ENCODE peak calls at places on chromosomes 3 and 15, in four cellular contexts. I is OCI-LY7, P is GM23248, R is hepatocyte. N is an unnamed sample.

GRCh38 chr3:138817685-138818084 is 17.0 kb downstream of the PIK3CB start:
- DNase-seq in I (no peak), R (no peak), P (no peak), N (no peak)

GRCh38 chr3:27723803-27724458 is 1.8 kb upstream of the EOMES start:
- DNase-seq in R (no peak), I (no peak), P (peak; percentile 35), N (no peak)

GRCh38 chr15:36797128-36797527 is 217.7 kb downstream of the CDIN1 start:
- DNase-seq in R (no peak), P (no peak), I (no peak), N (no peak)

GRCh38 chr15:52636459-52636858 is 42.7 kb downstream of the ATOSA start:
- DNase-seq in P (no peak), I (no peak), R (no peak), N (peak; percentile 53)

GRCh38 chr3:21670386-21670785 is 80.6 kb downstream of the ZNF385D start:
- DNase-seq in P (no peak), I (no peak), R (no peak), N (no peak)

GRCh38 chr15:53837263-53837662 is 77.8 kb upstream of the WDR72 start:
- DNase-seq in R (peak; percentile 57), I (no peak), P (no peak), N (no peak)

GRCh38 chr15:45439521-45439931 is 61.2 kb upstream of the GATM start:
- DNase-seq in I (no peak), P (no peak), R (peak; percentile 52), N (no peak)

GRCh38 chr3:23085256-23085655 is 117.9 kb upstream of the UBE2E2 start:
- DNase-seq in R (no peak), P (no peak), I (no peak), N (peak; percentile 62)

GRCh38 chr15:93057618-93058017 is 31.4 kb downstream of the RGMA start:
- DNase-seq in R (no peak), P (no peak), I (no peak), N (no peak)

GRCh38 chr3:192212979-192213378 is 514.4 kb downstream of the FGF12 start:
- DNase-seq in R (no peak), I (no peak), P (no peak), N (no peak)

GRCh38 chr3:111919370-111920065 is 59.3 kb upstream of the ABHD10 start:
- DNase-seq in I (no peak), R (no peak), P (no peak), N (no peak)

GRCh38 chr3:39097716-39098472 is 9.5 kb downstream of the GORASP1 start:
- DNase-seq in R (no peak), P (peak; percentile 20), I (no peak), N (no peak)

GRCh38 chr3:135513106-135514063 is 452.1 kb upstream of the PPP2R3A start:
- DNase-seq in P (peak; percentile 42), I (no peak), R (peak; percentile 34), N (peak; percentile 59)

GRCh38 chr3:9468460-9468859 is 71.0 kb downstream of the SETD5 start:
- DNase-seq in I (no peak), R (no peak), P (peak; percentile 67), N (peak; percentile 9)

DNA sequence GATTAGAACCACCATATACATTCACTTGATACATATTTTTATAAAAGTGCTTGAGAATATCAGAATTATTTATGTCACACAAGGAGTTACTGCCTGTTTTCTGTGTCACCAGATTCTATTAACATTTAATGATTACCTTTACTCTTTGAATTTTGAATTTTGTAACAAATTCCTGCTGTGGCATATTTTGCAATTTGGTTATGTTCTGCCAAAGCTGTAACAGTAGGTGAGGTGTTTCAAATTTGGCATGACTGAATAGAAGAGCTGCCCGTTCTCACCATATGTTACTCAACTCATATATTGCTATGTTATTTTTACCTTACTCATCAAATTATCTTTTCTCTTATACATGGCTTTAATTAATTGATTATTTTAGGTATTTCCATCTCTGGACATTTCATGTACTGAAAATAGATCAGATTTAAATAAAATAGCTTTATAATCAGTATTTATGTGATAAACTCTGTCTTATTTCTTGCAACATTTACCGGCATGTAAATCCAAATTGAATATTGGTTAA is 18.9 kb downstream of the PML start:
- DNase-seq in R (no peak), P (peak; percentile 22), I (no peak), N (no peak)
- H3K4me1 ChIP-seq in R (peaks cover 13% of the 10 kb centered on the region), P (peaks cover 30% of the 10 kb centered on the region), I (no peaks in the 10 kb centered on the region), N (peaks cover 6% of the 10 kb centered on the region)

GRCh38 chr3:114903213-114903612 is 243.9 kb downstream of the ZBTB20 start:
- DNase-seq in R (no peak), I (no peak), P (peak; percentile 8), N (no peak)
- H2AFZ ChIP-seq in R (no peak overlapping the region), I (no peak overlapping the region), P (no peak overlapping the region), N (no peak overlapping the region)

DNA sequence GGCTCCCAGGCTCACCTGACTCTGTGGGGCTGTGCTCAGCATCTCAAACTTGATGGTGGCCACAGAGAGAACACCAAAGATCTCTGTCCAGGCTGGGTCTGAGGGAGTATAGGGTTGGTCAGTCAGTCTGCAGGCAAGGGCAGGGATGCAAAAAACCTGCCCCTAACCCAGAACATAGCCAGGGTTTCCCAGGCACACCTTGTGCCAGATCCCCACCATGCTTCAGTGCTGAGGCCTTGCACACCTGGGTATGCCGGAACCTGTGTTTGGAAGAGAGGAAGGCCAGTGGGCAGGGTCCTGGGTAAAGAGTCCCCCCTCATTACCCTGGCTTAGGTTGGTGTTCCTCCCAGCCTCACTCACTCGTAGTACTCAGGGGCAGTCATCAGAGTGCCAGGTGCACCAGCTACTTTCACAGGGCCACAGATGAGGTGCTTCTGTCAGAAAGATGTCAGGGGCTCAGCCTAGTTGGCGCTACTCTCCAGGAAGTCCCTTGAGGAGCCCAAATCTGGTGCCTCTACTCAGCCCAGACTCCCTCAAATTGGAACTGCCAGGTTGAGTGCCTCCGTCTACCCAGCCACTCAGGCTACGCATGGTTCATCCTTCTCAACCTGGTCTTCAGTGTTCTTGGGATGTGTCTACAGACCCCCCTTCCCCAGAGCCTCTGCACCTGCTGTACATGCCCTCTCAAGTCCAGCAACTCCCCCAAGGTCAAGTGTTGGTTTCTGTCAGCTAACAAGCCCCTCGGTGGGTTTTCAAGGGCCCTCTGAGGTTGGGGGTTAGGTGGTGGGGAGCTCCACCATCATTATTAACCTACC is 1.8 kb downstream of the DALRD3 start:
- DNase-seq in R (no peak), P (no peak), I (no peak), N (no peak)
- H3K4me3 ChIP-seq in R (no peak overlapping the region), P (peak overlapping the region; percentile 75), I (no peak overlapping the region), N (no peak overlapping the region)

DNA sequence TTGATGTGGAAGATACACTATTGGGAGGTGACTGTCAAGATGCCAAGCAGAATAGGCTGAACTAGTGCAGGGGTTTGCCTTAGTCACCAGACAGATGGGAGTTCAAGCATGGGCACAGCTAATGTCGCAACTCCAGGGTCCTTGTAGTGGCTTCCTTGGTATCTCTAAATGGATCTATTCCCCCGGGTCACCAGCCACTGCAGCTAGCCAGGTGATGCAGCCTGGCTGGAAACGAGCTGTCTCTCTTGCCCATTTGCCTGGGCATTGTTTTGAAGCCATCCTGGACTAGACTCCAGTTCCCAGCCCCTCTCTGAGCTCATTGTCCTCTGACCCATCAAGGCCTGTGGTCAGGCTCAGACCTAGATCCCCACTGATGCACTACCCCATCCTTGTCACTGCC is 8.4 kb upstream of the CPEB1 start:
- DNase-seq in I (no peak), R (no peak), P (no peak), N (no peak)
- H3K4me1 ChIP-seq in I (peaks cover 4% of the 10 kb centered on the region), R (no peaks in the 10 kb centered on the region), P (no peaks in the 10 kb centered on the region), N (no peaks in the 10 kb centered on the region)

GRCh38 chr15:84001037-84001436 is 234.5 kb upstream of the GOLGA6L4 start:
- DNase-seq in P (no peak), R (no peak), I (no peak), N (no peak)

GRCh38 chr15:83999396-84000120 is 236.0 kb upstream of the GOLGA6L4 start:
- DNase-seq in P (peak; percentile 2), I (no peak), R (no peak), N (peak; percentile 32)

GRCh38 chr15:83993591-83993990 is 242.0 kb upstream of the GOLGA6L4 start:
- DNase-seq in P (no peak), I (peak; percentile 12), R (no peak), N (no peak)

GRCh38 chr15:84001655-84002054 is 233.9 kb upstream of the GOLGA6L4 start:
- DNase-seq in I (no peak), R (no peak), P (no peak), N (no peak)

GRCh38 chr15:83998486-83998885 is 237.1 kb upstream of the GOLGA6L4 start:
- DNase-seq in P (no peak), R (no peak), I (no peak), N (no peak)
- H2AFZ ChIP-seq in P (no peak overlapping the region), R (no peak overlapping the region), I (no peak overlapping the region), N (no peak overlapping the region)

GRCh38 chr3:42159147-42159546 is 68.0 kb downstream of the TRAK1 start:
- DNase-seq in I (no peak), P (no peak), R (no peak), N (no peak)
- H3K4me3 ChIP-seq in I (peak overlapping the region; percentile 67), P (no peak overlapping the region), R (no peak overlapping the region), N (no peak overlapping the region)

N was measured in fibroblast of lung.